ENCODE peak calls at places on chromosomes 6 and 20, in ten cellular contexts. A is NCI-H1694 treated with DMSO at 0.1 percent for 48 hours, W is NCI-H2171 treated with DMSO at 0.1 percent for 48 hours, K is T-cell, X is ureter, Z is colonic mucosa, N is mesenchymal stem cell, V is heart right ventricle, U is hypothalamus, D is astrocyte. R is an unnamed sample.

GRCh38 chr6:121399971-121400370 is 35.5 kb upstream of the GJA1 start:
- DNase-seq in A (no peak), W (no peak), K (no peak), X (no peak), Z (no peak), N (no peak), V (no peak), U (no peak), D (no peak), R (no peak)

GRCh38 chr6:5202206-5202605 is 58.5 kb downstream of the LYRM4 start:
- DNase-seq in A (no peak), W (no peak), K (no peak), X (no peak), Z (no peak), N (no peak), V (no peak), U (no peak), D (no peak), R (no peak)

GRCh38 chr20:48490976-48491657 is 336.7 kb downstream of the PREX1 start:
- DNase-seq in A (peak; percentile 46), W (peak; percentile 57), K (no peak), X (no peak), Z (peak; percentile 8), N (no peak), V (no peak), U (no peak), D (no peak), R (no peak)

GRCh38 chr20:14069796-14070195 is 74.5 kb downstream of the MACROD2 start:
- DNase-seq in A (no peak), W (no peak), K (no peak), X (no peak), Z (no peak), N (no peak), V (no peak), U (no peak), D (peak; percentile 54), R (no peak)

GRCh38 chr6:18387061-18387721 is at the start of gene RNF144B:
- DNase-seq in A (peak; percentile 46), W (peak; percentile 98), K (peak; percentile 54), X (peak; percentile 86), Z (peak; percentile 90), N (peak; percentile 72), V (peak; percentile 83), U (peak; percentile 7), D (peak; percentile 55), R (peak; percentile 75)

GRCh38 chr20:17969884-17970409 is 1.1 kb downstream of the MGME1 start:
- DNase-seq in A (no peak), W (no peak), K (no peak), X (peak; percentile 48), Z (peak; percentile 60), N (no peak), V (no peak), U (no peak), D (no peak), R (no peak)

GRCh38 chr6:99016355-99016754 is 68.6 kb upstream of the FBXL4 start:
- DNase-seq in A (no peak), W (no peak), K (no peak), X (no peak), Z (no peak), N (peak; percentile 66), V (no peak), U (no peak), D (peak; percentile 96), R (no peak)

GRCh38 chr20:13443690-13444089 is 195.0 kb downstream of the TASP1 start:
- DNase-seq in A (no peak), W (no peak), K (no peak), X (no peak), Z (no peak), N (no peak), V (no peak), U (no peak), D (no peak), R (no peak)

GRCh38 chr6:88565409-88565811 is 398.0 kb downstream of the RNGTT start:
- DNase-seq in A (no peak), W (no peak), K (no peak), X (no peak), Z (no peak), N (no peak), V (no peak), U (no peak), D (no peak), R (no peak)

GRCh38 chr6:156538875-156539660 is 238.1 kb upstream of the ARID1B start:
- DNase-seq in A (no peak), W (no peak), K (no peak), X (no peak), Z (no peak), N (no peak), V (no peak), U (no peak), D (no peak), R (no peak)

GRCh38 chr20:52601295-52601971 is 370.7 kb upstream of the TSHZ2 start:
- DNase-seq in A (no peak), W (no peak), K (no peak), X (no peak), Z (no peak), N (no peak), V (no peak), U (no peak), D (no peak), R (no peak)

R was measured in NCI-H460.